ENCODE peak calls at places on chromosomes 3 and 15, in five cellular contexts. P, O, Q, Y and L are unnamed samples. For H3K9me3, the result is how much of the 10 kb centered on the place peaks cover.

GRCh38 chr15:65980824-65981456 is 111.6 kb downstream of the RAB11A start:
- DNase-seq in P (no peak), Y (no peak), O (no peak), Q (peak), L (no peak)

GRCh38 chr3:112699436-112699978 is 58.6 kb upstream of the CCDC80 start:
- DNase-seq in Q (no peak), Y (no peak), O (no peak), P (no peak), L (no peak)

GRCh38 chr3:127732303-127732702 is 59.6 kb downstream of the ABTB1 start:
- DNase-seq in Q (no peak), Y (no peak), P (no peak), O (no peak), L (no peak)

GRCh38 chr3:103210583-103210982 is 775.8 kb downstream of the ZPLD1 start:
- DNase-seq in Y (no peak), P (no peak), O (no peak), Q (no peak), L (no peak)

GRCh38 chr3:193982258-193982659 is 153.7 kb upstream of the HES1 start:
- DNase-seq in Q (no peak), P (peak), Y (no peak), O (peak), L (no peak)

GRCh38 chr15:76327191-76328105 is 9.1 kb upstream of the ISL2 start:
- DNase-seq in Y (no peak), P (no peak), Q (no peak), O (no peak), L (no peak)

GRCh38 chr3:197472151-197472550 is 83.6 kb downstream of the BDH1 start:
- DNase-seq in O (no peak), Y (no peak), Q (no peak), P (no peak), L (no peak)

GRCh38 chr15:34855397-34855796 is 60.0 kb upstream of the ACTC1 start:
- DNase-seq in Q (no peak), O (no peak), Y (no peak), P (no peak), L (no peak)

GRCh38 chr15:100593431-100593830 is 8.6 kb downstream of the LINS1 start:
- DNase-seq in Y (no peak), O (no peak), Q (no peak), P (no peak), L (no peak)

GRCh38 chr15:100592898-100593297 is 9.1 kb downstream of the LINS1 start:
- DNase-seq in P (no peak), Q (no peak), O (no peak), Y (no peak), L (no peak)

GRCh38 chr15:100591835-100592234 is 10.1 kb downstream of the LINS1 start:
- DNase-seq in O (no peak), P (no peak), Q (no peak), Y (no peak), L (no peak)

DNA sequence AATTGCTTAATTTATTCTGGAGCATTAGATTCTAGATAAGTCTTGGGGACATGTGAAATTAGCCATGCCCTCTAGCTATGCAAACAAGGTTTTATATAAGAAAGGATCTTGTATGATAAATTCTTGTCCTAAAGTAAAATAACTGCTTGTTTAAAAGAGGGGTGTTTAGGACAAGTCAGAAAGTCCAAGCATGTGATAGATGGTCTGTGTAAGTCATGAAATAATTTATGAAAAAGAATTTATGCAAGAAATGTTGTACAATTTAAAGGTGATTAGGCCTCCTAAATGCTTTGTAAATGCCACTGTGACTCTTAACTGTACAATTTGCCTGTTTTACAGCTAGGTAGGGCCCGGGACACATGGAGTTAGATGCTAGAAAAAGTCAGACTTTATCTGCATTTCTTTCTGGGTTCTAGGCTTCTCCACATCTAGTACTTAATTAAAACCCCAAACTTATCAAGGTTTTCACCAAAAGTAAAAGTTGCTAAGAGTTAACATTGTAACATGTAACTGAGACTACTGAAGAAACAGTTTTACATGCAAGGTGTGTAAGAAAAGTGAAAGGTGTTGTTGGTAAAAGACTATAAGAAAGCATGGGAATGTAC is 13.2 kb downstream of the LINS1 start:
- DNase-seq in Y (no peak), P (no peak), Q (no peak), O (no peak), L (no peak)
- H3K9me3 ChIP-seq in Y (under half), P (under half), Q (under half), O (under half), L (under half)

DNA sequence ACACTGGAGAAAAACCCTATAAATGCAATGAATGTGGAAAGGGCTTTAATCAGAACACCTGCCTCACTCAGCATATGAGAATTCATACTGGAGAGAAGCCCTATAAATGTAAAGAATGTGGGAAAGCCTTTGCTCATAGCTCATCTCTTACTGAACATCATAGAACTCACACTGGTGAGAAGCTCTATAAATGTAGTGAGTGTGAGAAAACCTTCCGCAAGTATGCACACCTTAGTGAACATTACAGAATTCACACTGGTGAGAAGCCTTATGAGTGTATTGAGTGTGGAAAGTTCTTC is 7.4 kb upstream of the ZNF501 start:
- DNase-seq in Q (no peak), O (no peak), P (no peak), Y (no peak), L (no peak)
- H3K9me3 ChIP-seq in Q (under half), O (half or more), P (half or more), Y (half or more), L (half or more)

DNA sequence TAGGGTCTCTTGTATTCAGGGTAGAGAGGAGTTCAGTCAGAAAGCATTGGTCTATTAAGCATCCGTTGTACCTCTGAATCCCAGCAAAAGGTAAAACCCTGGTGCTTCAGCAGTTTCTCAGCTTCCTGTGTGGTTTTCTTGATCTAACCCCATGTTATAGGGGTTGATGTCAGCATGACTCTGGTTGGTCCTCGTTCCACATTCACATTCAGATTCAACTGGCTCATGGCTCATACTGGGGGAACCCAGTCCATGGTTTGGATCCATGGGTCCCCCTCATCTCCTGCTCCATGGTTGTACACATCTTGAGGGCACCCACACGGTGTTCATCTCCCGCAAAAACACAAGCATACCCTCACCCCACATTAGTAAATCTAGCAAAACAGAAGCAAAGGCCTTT is 47.7 kb upstream of the C2CD4B start:
- DNase-seq in Q (no peak), O (no peak), P (no peak), Y (no peak), L (no peak)
- H3K9me3 ChIP-seq in Q (under half), O (under half), P (under half), Y (under half), L (under half)

DNA sequence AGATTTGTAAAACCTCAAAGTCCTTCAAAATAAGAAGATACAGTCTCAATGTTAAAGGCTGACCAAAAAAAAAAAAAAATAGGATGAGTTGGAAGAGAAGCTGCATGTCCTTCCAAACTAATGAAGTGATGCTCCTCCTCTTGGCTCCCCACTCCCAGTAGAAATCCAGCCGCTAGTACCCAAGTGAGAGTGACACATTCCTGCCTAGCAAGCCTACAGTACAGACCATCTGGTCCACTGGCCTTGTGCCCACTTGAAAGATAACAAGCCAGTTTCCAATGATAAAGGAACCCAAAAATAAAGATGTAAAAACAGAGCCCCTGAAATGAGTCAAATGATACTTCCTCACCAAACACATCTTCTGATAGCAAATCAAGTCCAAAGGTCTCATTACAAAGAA is 258.7 kb upstream of the NSMCE3 start:
- DNase-seq in Q (no peak), Y (no peak), O (no peak), P (no peak), L (no peak)
- H3K9me3 ChIP-seq in Q (under half), Y (under half), O (under half), P (under half), L (under half)

GRCh38 chr15:27770086-27770607 is 329.0 kb downstream of the OCA2 start:
- DNase-seq in O (no peak), Y (no peak), Q (no peak), P (peak), L (no peak)

GRCh38 chr15:27769652-27770051 is 329.5 kb downstream of the OCA2 start:
- DNase-seq in O (no peak), Q (no peak), Y (no peak), P (peak), L (no peak)

GRCh38 chr15:27774191-27774590 is 324.9 kb downstream of the OCA2 start:
- DNase-seq in Y (no peak), Q (no peak), P (no peak), O (no peak), L (no peak)

GRCh38 chr15:27770769-27771554 is 328.2 kb downstream of the OCA2 start:
- DNase-seq in P (no peak), O (no peak), Y (no peak), Q (no peak), L (no peak)

GRCh38 chr15:27771892-27772291 is 327.2 kb downstream of the OCA2 start:
- DNase-seq in P (no peak), O (no peak), Q (no peak), Y (no peak), L (no peak)
- H3K9me3 ChIP-seq in P (under half), O (under half), Q (under half), Y (under half), L (under half)